ENCODE peak calls at places on chromosomes 1 and 21, in six cellular contexts. A, P, H, F, K and U are unnamed samples.

GRCh38 chr1:28775121-28775942 is 36.6 kb upstream of the OPRD1 start:
- DNase-seq in H (no peak), A (peak; percentile 32), F (peak; percentile 21), P (peak; percentile 78), K (peak; percentile 80), U (peak; percentile 85)

GRCh38 chr1:28132110-28132897 is 43.9 kb upstream of the EYA3 start:
- DNase-seq in F (no peak), H (no peak), P (no peak), A (no peak), K (no peak), U (no peak)

GRCh38 chr1:17755120-17755519 is at the start of gene ACTL8:
- DNase-seq in A (no peak), K (no peak), H (no peak), F (no peak), P (no peak), U (no peak)

GRCh38 chr1:220281159-220281574 is 8.9 kb upstream of the RAB3GAP2 start:
- DNase-seq in K (peak; percentile 37), A (no peak), P (no peak), F (no peak), H (no peak), U (no peak)

GRCh38 chr1:165424454-165425283 is 20.3 kb downstream of the RXRG start:
- DNase-seq in K (peak; percentile 42), A (peak; percentile 13), H (no peak), F (no peak), P (no peak), U (no peak)

GRCh38 chr1:36706416-36706815 is 223.7 kb upstream of the CSF3R start:
- DNase-seq in F (no peak), K (no peak), H (no peak), A (no peak), P (no peak), U (no peak)

GRCh38 chr1:3534803-3535637 is 76.3 kb downstream of the MEGF6 start:
- DNase-seq in A (no peak), P (no peak), F (no peak), H (no peak), K (no peak), U (no peak)

GRCh38 chr1:153404768-153405167 is 11.6 kb upstream of the S100A7A start:
- DNase-seq in A (no peak), H (no peak), F (peak; percentile 37), K (no peak), P (peak; percentile 58), U (no peak)

GRCh38 chr21:45482899-45483821 is 59.1 kb downstream of the SLC19A1 start:
- DNase-seq in H (no peak), P (peak; percentile 71), K (no peak), A (no peak), F (no peak), U (peak; percentile 85)

GRCh38 chr1:41835488-41835887 is 83.2 kb downstream of the HIVEP3 start:
- DNase-seq in A (no peak), K (no peak), P (no peak), H (no peak), F (no peak), U (no peak)